ENCODE peak calls at places on chromosomes 3 and 15, in five cellular contexts. X, E, P, S and F are unnamed samples.

GRCh38 chr15:90305932-90306331 is 40.5 kb downstream of the NGRN start:
- DNase-seq in X (no peak), S (no peak), P (no peak), E (no peak), F (peak; percentile 27)

GRCh38 chr3:111238896-111239295 is 167.3 kb downstream of the NECTIN3 start:
- DNase-seq in E (no peak), X (no peak), S (no peak), P (no peak), F (no peak)

GRCh38 chr15:99467861-99468460 is 97.8 kb upstream of the MEF2A start:
- DNase-seq in X (no peak), E (no peak), S (no peak), P (no peak), F (no peak)

GRCh38 chr15:99425666-99426301 is 140.0 kb upstream of the MEF2A start:
- DNase-seq in S (no peak), E (no peak), X (no peak), P (no peak), F (peak; percentile 28)

GRCh38 chr15:95812491-95812890 is 518.0 kb upstream of the NR2F2 start:
- DNase-seq in S (no peak), E (no peak), P (no peak), X (peak; percentile 70), F (peak; percentile 44)

GRCh38 chr3:120648290-120648689 is 33.7 kb downstream of the HGD start:
- DNase-seq in X (no peak), E (no peak), S (no peak), P (no peak), F (no peak)

GRCh38 chr3:151460774-151461450 is at the start of gene IGSF10:
- DNase-seq in P (no peak), S (no peak), X (no peak), E (no peak), F (no peak)

GRCh38 chr3:131277836-131278497 is 103.6 kb upstream of the NUDT16 start:
- DNase-seq in E (no peak), P (no peak), X (peak; percentile 20), S (no peak), F (peak; percentile 83)

GRCh38 chr15:65303687-65304392 is 637 bp upstream of the RNU5B-1 start:
- DNase-seq in S (no peak), X (peak; percentile 73), E (peak; percentile 50), P (peak; percentile 72), F (peak; percentile 71)

GRCh38 chr3:43773273-43774104 is 82.8 kb downstream of the ABHD5 start:
- DNase-seq in P (peak; percentile 28), S (no peak), X (no peak), E (peak; percentile 18), F (peak; percentile 20)

GRCh38 chr3:52174896-52175295 is 20.7 kb upstream of the POC1A start:
- DNase-seq in E (no peak), P (no peak), X (no peak), S (no peak), F (no peak)

GRCh38 chr3:152071924-152072323 is 196.8 kb upstream of the MBNL1 start:
- DNase-seq in P (peak; percentile 12), S (no peak), X (peak; percentile 71), E (peak; percentile 19), F (peak; percentile 86)

GRCh38 chr15:94028809-94029208 is 202.6 kb upstream of the MCTP2 start:
- DNase-seq in P (no peak), S (no peak), X (no peak), E (no peak), F (no peak)

GRCh38 chr3:115228266-115228665 is 81.2 kb upstream of the ZBTB20 start:
- DNase-seq in S (no peak), P (no peak), X (no peak), E (no peak), F (peak; percentile 49)

GRCh38 chr3:146403792-146404191 is 65.6 kb downstream of the PLSCR2 start:
- DNase-seq in S (no peak), E (no peak), P (no peak), X (no peak), F (no peak)

GRCh38 chr3:48215019-48215418 is 8.3 kb upstream of the CAMP start:
- DNase-seq in E (no peak), P (no peak), X (no peak), S (no peak), F (peak; percentile 24)

GRCh38 chr3:184428561-184429175 is 48.8 kb downstream of the CHRD start:
- DNase-seq in P (no peak), S (no peak), X (no peak), E (no peak), F (no peak)

GRCh38 chr15:63940956-63941620 is 105.2 kb downstream of the DAPK2 start:
- DNase-seq in P (no peak), E (no peak), S (no peak), X (no peak), F (no peak)

GRCh38 chr3:76470285-76470684 is 569.6 kb upstream of the ROBO2 start:
- DNase-seq in P (no peak), E (no peak), X (peak; percentile 18), S (no peak), F (peak; percentile 93)

GRCh38 chr3:59644479-59645075 is 594.8 kb upstream of the CFAP20DC start:
- DNase-seq in P (no peak), S (no peak), X (no peak), E (no peak), F (no peak)

GRCh38 chr15:58627706-58628105 is 121.8 kb downstream of the ADAM10 start:
- DNase-seq in S (no peak), E (no peak), X (no peak), P (no peak), F (peak; percentile 53)

GRCh38 chr3:14344351-14344750 is 58.1 kb upstream of the SLC6A6 start:
- DNase-seq in P (no peak), E (no peak), X (no peak), S (no peak), F (no peak)

GRCh38 chr3:55645406-55645805 is 158.3 kb upstream of the WNT5A start:
- DNase-seq in X (no peak), S (no peak), P (no peak), E (no peak), F (no peak)

GRCh38 chr3:115877647-115877934 is 254.3 kb downstream of the GAP43 start:
- DNase-seq in P (no peak), S (no peak), X (no peak), E (no peak), F (peak; percentile 30)